ENCODE peak calls at places on chromosomes 13 and 19, in nine cellular contexts. Q is NCI-H1092 treated with DMSO at 0.1 percent for 48 hours; H is lung microvascular endothelial cell; U is NCI-H1694 treated with DMSO at 0.1 percent for 48 hours; R is spleen; N is activated T-helper 1 cell treated with anti-CD3 and anti-CD28 coated beads, Interleukin-12 subunit alpha, Interleukin-12 subunit beta, Interleukin-2, Interleukin-4 antibody, amounts not matched to agents 30 ng/mL and 10 ng/mL and 1 ng/mL, durations not matched to agents 14 hours and 24 hours and 36 hours; L is HCEC 1CT; O is EL; Z is body of pancreas. E is an unnamed sample.

GRCh38 chr19:32339988-32340874 is 5.2 kb upstream of the ZNF507 start:
- DNase-seq in H (peak), O (peak), L (peak), N (no peak), Q (peak), Z (peak), R (peak), U (peak), E (peak)

GRCh38 chr19:38781058-38781457 is 7.7 kb upstream of the LGALS7 start:
- DNase-seq in L (no peak), R (no peak), O (no peak), U (no peak), Z (no peak), H (no peak), Q (no peak), N (no peak), E (peak)

GRCh38 chr13:92806215-92806614 is 420.4 kb upstream of the GPC6 start:
- DNase-seq in U (no peak), Q (no peak), O (peak), L (peak), H (no peak), Z (peak), R (no peak), N (no peak), E (no peak)

GRCh38 chr19:37893845-37894575 is 12.4 kb downstream of the WDR87 start:
- DNase-seq in Z (no peak), O (no peak), R (no peak), N (no peak), H (no peak), Q (no peak), L (no peak), U (no peak), E (no peak)

GRCh38 chr19:2358548-2359173 is 1.4 kb upstream of the TMPRSS9 start:
- DNase-seq in O (no peak), H (no peak), U (no peak), L (no peak), R (no peak), Z (no peak), N (no peak), Q (no peak), E (no peak)

GRCh38 chr13:113914333-113915011 is 50.6 kb upstream of the GAS6 start:
- DNase-seq in Z (no peak), N (no peak), U (no peak), O (no peak), Q (no peak), H (no peak), L (no peak), R (no peak), E (no peak)

GRCh38 chr13:97189943-97190342 is 32.2 kb upstream of the MBNL2 start:
- DNase-seq in R (no peak), H (no peak), U (no peak), L (no peak), Q (peak), Z (peak), O (no peak), N (no peak), E (no peak)

GRCh38 chr13:23707674-23708073 is 137.5 kb downstream of the TNFRSF19 start:
- DNase-seq in Q (no peak), R (no peak), O (peak), L (peak), H (peak), N (no peak), U (no peak), Z (no peak), E (peak)

GRCh38 chr13:24161010-24161775 is 673 bp downstream of the SPATA13 start:
- DNase-seq in U (no peak), L (no peak), Q (peak), O (peak), H (no peak), Z (peak), R (peak), N (peak), E (no peak)

GRCh38 chr19:57560049-57560491 is 407 bp upstream of the ZNF550 start:
- DNase-seq in U (no peak), N (no peak), Z (no peak), L (peak), H (no peak), O (peak), R (peak), Q (no peak), E (no peak)

GRCh38 chr19:28051047-28051446 is 1161.9 kb downstream of the UQCRFS1 start:
- DNase-seq in Z (peak), L (no peak), U (no peak), R (no peak), O (no peak), N (no peak), H (no peak), Q (no peak), E (no peak)

GRCh38 chr19:2475018-2475701 is 767 bp upstream of the GADD45B start:
- DNase-seq in N (peak), Q (no peak), O (peak), R (peak), U (no peak), H (peak), L (peak), Z (peak), E (peak)

GRCh38 chr19:45827459-45828093 is 12.5 kb upstream of the RSPH6A start:
- DNase-seq in Q (no peak), U (no peak), N (no peak), O (no peak), Z (no peak), R (no peak), L (no peak), H (no peak), E (no peak)

GRCh38 chr13:35881360-35881759 is 249.8 kb downstream of the DCLK1 start:
- DNase-seq in Q (peak), H (peak), R (no peak), L (no peak), N (no peak), Z (no peak), O (no peak), U (no peak), E (no peak)

GRCh38 chr13:53460776-53461175 is 432.2 kb downstream of the OLFM4 start:
- DNase-seq in N (no peak), L (no peak), Z (no peak), O (no peak), U (no peak), Q (no peak), H (no peak), R (no peak), E (no peak)

GRCh38 chr19:51688665-51689571 is 4.2 kb upstream of the SPACA6 start:
- DNase-seq in L (peak), O (peak), Z (peak), H (peak), U (peak), N (no peak), R (peak), Q (peak), E (no peak)

GRCh38 chr13:52899206-52899605 is 50.8 kb upstream of the PCDH8 start:
- DNase-seq in L (no peak), O (no peak), H (no peak), R (no peak), U (peak), N (no peak), Z (no peak), Q (no peak), E (no peak)

GRCh38 chr19:18013210-18013609 is 5.2 kb downstream of the ARRDC2 start:
- DNase-seq in L (no peak), U (no peak), H (no peak), R (no peak), N (no peak), Q (no peak), O (no peak), Z (no peak), E (no peak)

GRCh38 chr19:15213715-15214381 is 13.1 kb upstream of the NOTCH3 start:
- DNase-seq in Q (peak), H (no peak), R (no peak), O (no peak), Z (peak), L (no peak), N (no peak), U (no peak), E (no peak)

GRCh38 chr19:45250832-45251451 is at the start of gene MARK4:
- DNase-seq in R (peak), Q (peak), N (peak), L (peak), H (peak), Z (peak), U (peak), O (peak), E (peak)

GRCh38 chr13:109165417-109165904 is 536.0 kb downstream of the MYO16 start:
- DNase-seq in L (no peak), R (no peak), Q (no peak), U (no peak), H (no peak), Z (no peak), N (no peak), O (no peak), E (no peak)

GRCh38 chr13:33228645-33229445 is 56.7 kb downstream of the STARD13 start:
- DNase-seq in U (peak), R (no peak), L (peak), Q (peak), Z (no peak), N (no peak), H (peak), O (peak), E (peak)

GRCh38 chr13:44449999-44450821 is 76.6 kb downstream of the SERP2 start:
- DNase-seq in Z (no peak), R (no peak), L (peak), U (no peak), Q (no peak), H (no peak), N (no peak), O (no peak), E (no peak)